ENCODE peak calls at places on chromosome 5, in seven cellular contexts. X is foreskin fibroblast; Z is CD8-positive, alpha-beta T cell; K is activated CD8-positive, alpha-beta T cell treated with anti-CD3 and anti-CD28 coated beads for 36 hours; E is sigmoid colon; F is HFF-Myc; H is left ventricle myocardium inferior. N is an unnamed sample.

GRCh38 chr5:9712506-9713285 is 82.5 kb upstream of the TAS2R1 start:
- DNase-seq in X (peak; percentile 93), Z (no peak), K (no peak), E (no peak), F (peak; percentile 98), H (no peak), N (peak; percentile 89)

GRCh38 chr5:152405145-152405544 is at the start of gene NMUR2:
- DNase-seq in X (no peak), Z (no peak), K (no peak), E (no peak), F (no peak), H (peak; percentile 14), N (no peak)

GRCh38 chr5:131262953-131263541 is 806 bp upstream of the CDC42SE2 start:
- DNase-seq in X (peak; percentile 26), Z (no peak), K (no peak), E (no peak), F (no peak), H (no peak), N (no peak)

GRCh38 chr5:69136296-69136695 is 30.7 kb upstream of the CCNB1 start:
- DNase-seq in X (no peak), Z (no peak), K (no peak), E (no peak), F (no peak), H (no peak), N (no peak)

GRCh38 chr5:92119110-92119509 is 736.0 kb upstream of the ARRDC3 start:
- DNase-seq in X (no peak), Z (no peak), K (no peak), E (no peak), F (no peak), H (no peak), N (no peak)

GRCh38 chr5:117829646-117830045 is 1158.7 kb downstream of the DTWD2 start:
- DNase-seq in X (no peak), Z (no peak), K (no peak), E (no peak), F (no peak), H (no peak), N (no peak)

GRCh38 chr5:136225796-136226195 is 32.8 kb upstream of the SMIM32 start:
- DNase-seq in X (no peak), Z (no peak), K (no peak), E (no peak), F (no peak), H (no peak), N (no peak)

GRCh38 chr5:128826290-128826689 is 139.0 kb upstream of the SLC27A6 start:
- DNase-seq in X (peak; percentile 79), Z (no peak), K (no peak), E (no peak), F (peak; percentile 20), H (no peak), N (no peak)

GRCh38 chr5:126433708-126434107 is 10.5 kb downstream of the GRAMD2B start:
- DNase-seq in X (peak; percentile 21), Z (no peak), K (no peak), E (no peak), F (no peak), H (no peak), N (peak; percentile 70)

GRCh38 chr5:134465856-134466240 is 54.2 kb upstream of the CDKN2AIPNL start:
- DNase-seq in X (peak; percentile 97), Z (peak; percentile 35), K (peak; percentile 64), E (peak; percentile 96), F (peak; percentile 54), H (peak; percentile 92), N (peak; percentile 84)

GRCh38 chr5:22699319-22699718 is 153.8 kb downstream of the CDH12 start:
- DNase-seq in X (no peak), Z (no peak), K (no peak), E (no peak), F (no peak), H (no peak), N (no peak)

GRCh38 chr5:40675396-40676133 is 4.2 kb upstream of the PTGER4 start:
- DNase-seq in X (no peak), Z (no peak), K (peak; percentile 66), E (no peak), F (no peak), H (no peak), N (no peak)

GRCh38 chr5:157004893-157005551 is 42.0 kb upstream of the TIMD4 start:
- DNase-seq in X (no peak), Z (no peak), K (peak; percentile 26), E (no peak), F (no peak), H (no peak), N (no peak)

DNA sequence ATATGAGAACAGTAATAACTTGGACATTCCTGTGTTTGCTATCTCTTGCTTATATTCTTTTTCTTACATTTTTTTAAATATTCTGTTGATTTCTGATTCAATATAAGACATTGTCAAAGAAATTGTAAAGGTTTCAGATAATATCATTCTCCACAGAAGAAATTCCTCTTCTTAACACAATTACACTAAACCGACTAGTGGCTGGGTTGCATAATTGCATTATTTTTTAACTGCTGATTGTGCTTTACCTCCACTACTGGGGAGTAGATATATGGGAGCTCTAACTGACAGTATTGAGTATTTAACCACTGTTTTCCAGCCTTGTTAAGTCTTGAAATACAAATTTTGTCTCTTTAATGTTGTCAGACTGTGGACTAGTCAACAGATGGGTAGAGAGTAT is 723.8 kb upstream of the EDIL3 start:
- DNase-seq in X (no peak), Z (no peak), K (no peak), E (no peak), F (no peak), H (no peak), N (no peak)
- TF ChIP-seq CTCF in X (no peak), Z (no peak), K (no peak), E (no peak), F (no peak), H (no peak), N (no peak)

GRCh38 chr5:100900796-100901731 is 2.0 kb downstream of the ST8SIA4 start:
- DNase-seq in X (peak; percentile 43), Z (peak; percentile 80), K (peak; percentile 97), E (peak; percentile 79), F (no peak), H (peak; percentile 71), N (peak; percentile 46)

GRCh38 chr5:100899675-100900074 is 3.4 kb downstream of the ST8SIA4 start:
- DNase-seq in X (no peak), Z (no peak), K (no peak), E (no peak), F (no peak), H (no peak), N (no peak)

GRCh38 chr5:100898504-100899346 is 4.4 kb downstream of the ST8SIA4 start:
- DNase-seq in X (no peak), Z (no peak), K (no peak), E (no peak), F (no peak), H (no peak), N (no peak)

GRCh38 chr5:100901851-100902341 is 1.2 kb downstream of the ST8SIA4 start:
- DNase-seq in X (peak; percentile 6), Z (peak; percentile 50), K (peak; percentile 81), E (peak; percentile 60), F (no peak), H (no peak), N (peak; percentile 40)

DNA sequence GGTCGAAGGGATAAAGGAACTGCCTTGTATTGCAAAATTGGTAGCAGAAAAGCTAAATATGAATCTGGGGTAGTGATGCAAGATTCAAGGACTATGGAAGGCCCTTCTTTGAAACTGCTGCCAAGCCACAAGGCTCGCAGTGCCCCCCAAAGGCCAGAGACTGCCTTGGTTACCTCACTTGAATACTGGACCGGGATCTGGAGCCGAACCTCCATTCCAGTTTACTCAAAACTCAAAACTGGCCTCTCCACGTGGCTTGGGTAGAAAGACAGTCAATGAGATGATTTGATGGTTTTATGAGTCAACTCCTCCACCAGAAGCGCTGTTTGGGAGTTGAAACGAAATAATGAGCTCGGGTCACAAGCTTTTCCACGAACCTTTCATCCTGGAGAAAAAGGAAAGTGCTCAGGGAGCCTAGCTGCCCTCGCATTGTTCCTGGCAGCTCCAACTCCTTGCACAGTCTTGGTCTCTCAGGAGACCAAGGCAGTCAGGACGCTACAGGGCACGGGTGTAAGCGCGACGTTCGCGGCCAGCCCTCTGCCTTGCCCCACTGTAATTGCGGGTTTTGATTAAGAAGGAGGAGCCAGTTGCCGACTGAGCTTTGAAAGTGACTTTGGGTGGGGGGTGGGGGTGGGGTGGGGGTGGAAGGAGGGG is 2.8 kb downstream of the ST8SIA4 start:
- DNase-seq in X (peak; percentile 18), Z (peak; percentile 41), K (peak; percentile 78), E (peak; percentile 67), F (no peak), H (peak; percentile 26), N (peak; percentile 58)
- TF ChIP-seq CTCF in X (no peak), Z (peak; percentile 23), K (peak; percentile 18), E (no peak), F (no peak), H (peak; percentile 49), N (peak; percentile 56)

GRCh38 chr5:32055891-32056866 is 117.9 kb downstream of the GOLPH3 start:
- DNase-seq in X (no peak), Z (no peak), K (no peak), E (no peak), F (no peak), H (no peak), N (peak; percentile 21)

GRCh38 chr5:32061236-32061635 is 112.9 kb downstream of the GOLPH3 start:
- DNase-seq in X (no peak), Z (no peak), K (no peak), E (no peak), F (no peak), H (no peak), N (no peak)

GRCh38 chr5:32059779-32060178 is 114.3 kb downstream of the GOLPH3 start:
- DNase-seq in X (no peak), Z (no peak), K (no peak), E (no peak), F (no peak), H (no peak), N (peak; percentile 86)

GRCh38 chr5:32058101-32058500 is 116.0 kb downstream of the GOLPH3 start:
- DNase-seq in X (no peak), Z (no peak), K (no peak), E (no peak), F (no peak), H (no peak), N (no peak)

DNA sequence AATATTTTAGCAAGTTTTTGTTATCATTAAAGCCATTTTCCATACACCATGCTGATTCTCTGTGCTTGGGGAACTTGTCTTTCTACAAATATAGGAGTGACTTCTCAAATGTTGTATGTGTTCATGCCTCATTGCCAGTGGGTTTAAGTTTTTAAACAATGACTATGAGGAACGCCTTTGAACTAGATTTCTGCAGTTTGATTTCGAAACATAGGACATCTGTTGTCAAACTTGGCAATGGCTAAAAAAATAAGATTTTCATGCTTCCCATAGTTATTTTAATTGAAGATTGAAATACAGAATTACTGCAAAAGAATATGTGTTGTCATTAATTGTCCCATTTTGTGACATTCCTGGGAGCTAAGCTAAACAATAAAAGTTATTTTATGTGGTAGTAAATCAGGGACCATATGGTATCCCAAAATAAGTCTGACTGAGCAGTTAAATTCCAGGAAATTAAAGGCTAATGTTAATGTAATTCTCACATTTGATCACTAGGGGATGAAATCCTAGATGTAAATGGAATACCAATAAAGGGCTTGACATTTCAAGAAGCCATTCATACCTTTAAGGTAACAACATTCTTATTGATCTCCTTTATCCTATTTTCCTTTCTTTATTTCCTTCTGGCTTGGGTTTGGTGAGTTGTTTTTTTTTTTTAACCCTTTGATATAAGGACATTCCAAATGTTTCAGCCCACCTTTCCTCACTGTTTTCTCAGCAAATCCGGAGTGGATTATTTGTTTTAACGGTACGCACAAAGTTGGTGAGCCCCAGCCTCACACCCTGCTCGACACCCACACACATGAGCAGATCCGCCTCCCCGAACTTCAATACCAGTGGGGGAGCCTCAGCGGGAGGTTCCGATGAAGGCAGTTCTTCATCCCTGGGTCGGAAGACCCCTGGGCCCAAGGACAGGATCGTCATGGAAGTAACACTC is 116.7 kb downstream of the GOLPH3 start:
- DNase-seq in X (peak; percentile 68), Z (no peak), K (no peak), E (no peak), F (no peak), H (no peak), N (no peak)
- TF ChIP-seq CTCF in X (peak; percentile 5), Z (no peak), K (peak; percentile 32), E (no peak), F (no peak), H (peak; percentile 38), N (peak; percentile 47)

GRCh38 chr5:15501057-15501791 is 1.2 kb downstream of the FBXL7 start:
- DNase-seq in X (peak; percentile 83), Z (no peak), K (no peak), E (peak; percentile 77), F (no peak), H (peak; percentile 52), N (peak; percentile 45)
- TF ChIP-seq CTCF in X (peak; percentile 23), Z (no peak), K (no peak), E (peak; percentile 14), F (no peak), H (peak; percentile 53), N (peak; percentile 10)

N was measured in foreskin keratinocyte.